ENCODE peak calls at places on chromosomes 3 and 15, in seven cellular contexts. I is amniotic stem cell; Z is GOT3; R is activated CD8-positive, alpha-beta memory T cell treated with anti-CD3 and anti-CD28 coated beads for 48 hours; U is nucleus accumbens; F is body of pancreas; Y is CD4-positive, CD25-positive, alpha-beta regulatory T cell. J is an unnamed sample.

GRCh38 chr3:124121379-124122336 is 129.7 kb upstream of the ROPN1 start:
- DNase-seq in Y (no peak), U (no peak), Z (no peak), R (no peak), F (no peak), I (no peak), J (no peak)

GRCh38 chr3:48505146-48505545 is 1.2 kb upstream of the SHISA5 start:
- DNase-seq in Y (no peak), I (no peak), U (no peak), Z (no peak), F (no peak), R (no peak), J (no peak)

GRCh38 chr3:69370156-69370944 is 15.5 kb downstream of the FRMD4B start:
- DNase-seq in R (no peak), U (no peak), Y (no peak), F (peak), Z (no peak), I (no peak), J (no peak)

GRCh38 chr15:97706059-97706458 is 254.4 kb upstream of the ARRDC4 start:
- DNase-seq in U (no peak), R (no peak), F (no peak), I (no peak), Y (no peak), Z (no peak), J (no peak)

GRCh38 chr15:22786868-22787698 is 639 bp downstream of the NIPA1 start:
- DNase-seq in Z (no peak), U (peak), F (peak), I (no peak), Y (peak), R (no peak), J (no peak)

GRCh38 chr15:25437751-25438600 is 848 bp downstream of the UBE3A start:
- DNase-seq in Z (no peak), I (peak), Y (no peak), F (peak), R (peak), U (no peak), J (no peak)

GRCh38 chr3:124601189-124601588 is 129.1 kb upstream of the UMPS start:
- DNase-seq in Z (no peak), Y (no peak), U (no peak), R (no peak), F (no peak), I (no peak), J (no peak)

GRCh38 chr3:47664519-47664918 is 85.9 kb upstream of the CSPG5 start:
- DNase-seq in Z (no peak), F (no peak), R (no peak), Y (no peak), U (no peak), I (no peak), J (no peak)

GRCh38 chr15:41789662-41790061 is 15.4 kb downstream of the MAPKBP1 start:
- DNase-seq in I (no peak), R (no peak), Z (no peak), F (no peak), U (no peak), Y (no peak), J (no peak)

GRCh38 chr3:21158801-21159564 is 592.0 kb downstream of the ZNF385D start:
- DNase-seq in Y (no peak), F (no peak), R (no peak), I (peak), Z (no peak), U (no peak), J (no peak)

GRCh38 chr3:14598143-14598569 is 53.4 kb upstream of the CCDC174 start:
- DNase-seq in R (peak), Y (peak), I (no peak), U (no peak), F (no peak), Z (no peak), J (peak)

GRCh38 chr3:186517218-186517617 is 27.0 kb downstream of the CRYGS start:
- DNase-seq in I (no peak), U (no peak), Y (no peak), R (no peak), Z (no peak), F (no peak), J (no peak)

GRCh38 chr15:50576156-50576555 is 29.7 kb upstream of the USP50 start:
- DNase-seq in R (no peak), I (no peak), Y (no peak), U (no peak), F (no peak), Z (no peak), J (no peak)